ENCODE peak calls at places on chromosome 10, in five cellular contexts. W is D721Med, X is fibroblast of pulmonary artery, B is upper lobe of left lung, Z is Caco-2. K is an unnamed sample.

GRCh38 chr10:71889388-71889987 is 38.4 kb upstream of the PSAP start:
- DNase-seq in W (no peak), X (no peak), B (no peak), Z (peak), K (no peak)

GRCh38 chr10:91562839-91563581 is 69.9 kb downstream of the PPP1R3C start:
- DNase-seq in W (no peak), X (no peak), B (no peak), Z (no peak), K (no peak)

GRCh38 chr10:70106958-70107791 is 25.4 kb downstream of the AIFM2 start:
- DNase-seq in W (no peak), X (no peak), B (no peak), Z (peak), K (peak)

GRCh38 chr10:14244147-14244546 is 86.6 kb downstream of the FRMD4A start:
- DNase-seq in W (no peak), X (no peak), B (no peak), Z (peak), K (peak)

GRCh38 chr10:103845983-103846382 is 9.4 kb downstream of the SH3PXD2A start:
- DNase-seq in W (no peak), X (no peak), B (no peak), Z (no peak), K (no peak)

GRCh38 chr10:90373911-90374310 is 483.9 kb downstream of the HTR7 start:
- DNase-seq in W (no peak), X (peak), B (no peak), Z (no peak), K (no peak)

GRCh38 chr10:73875139-73875475 is 752 bp upstream of the CAMK2G start:
- DNase-seq in W (no peak), X (no peak), B (no peak), Z (no peak), K (no peak)

GRCh38 chr10:30687698-30688213 is 58.2 kb upstream of the LYZL2 start:
- DNase-seq in W (peak), X (peak), B (peak), Z (peak), K (peak)

GRCh38 chr10:72110677-72111401 is 22.5 kb upstream of the SPOCK2 start:
- DNase-seq in W (no peak), X (no peak), B (no peak), Z (no peak), K (no peak)

GRCh38 chr10:61628875-61629513 is 33.7 kb upstream of the CABCOCO1 start:
- DNase-seq in W (no peak), X (peak), B (no peak), Z (peak), K (no peak)

GRCh38 chr10:129580010-129580409 is 113.0 kb downstream of the MGMT start:
- DNase-seq in W (no peak), X (no peak), B (peak), Z (no peak), K (no peak)

GRCh38 chr10:132182591-132182990 is 4.2 kb upstream of the DPYSL4 start:
- DNase-seq in W (no peak), X (no peak), B (no peak), Z (no peak), K (no peak)

GRCh38 chr10:26367771-26368170 is 70.4 kb upstream of the APBB1IP start:
- DNase-seq in W (no peak), X (peak), B (no peak), Z (peak), K (peak)

GRCh38 chr10:122703483-122704448 is 4.1 kb upstream of the C10orf120 start:
- DNase-seq in W (peak), X (peak), B (no peak), Z (peak), K (peak)

GRCh38 chr10:113982745-113983144 is 60.9 kb upstream of the ADRB1 start:
- DNase-seq in W (no peak), X (no peak), B (no peak), Z (peak), K (no peak)

GRCh38 chr10:84783386-84783785 is 455.0 kb downstream of the CCSER2 start:
- DNase-seq in W (peak), X (peak), B (no peak), Z (peak), K (no peak)

GRCh38 chr10:73995035-73995358 is 2.9 kb upstream of the VCL start:
- DNase-seq in W (peak), X (no peak), B (no peak), Z (no peak), K (no peak)

GRCh38 chr10:22722770-22723169 is 8.4 kb upstream of the PIP4K2A start:
- DNase-seq in W (no peak), X (no peak), B (no peak), Z (no peak), K (no peak)

GRCh38 chr10:116671274-116671926 is 50.6 kb downstream of the PNLIPRP2 start:
- DNase-seq in W (no peak), X (peak), B (no peak), Z (no peak), K (no peak)

GRCh38 chr10:17744395-17744841 is 7.6 kb upstream of the TMEM236 start:
- DNase-seq in W (no peak), X (peak), B (no peak), Z (no peak), K (no peak)

GRCh38 chr10:75530337-75530736 is 98.9 kb downstream of the LRMDA start:
- DNase-seq in W (no peak), X (peak), B (no peak), Z (no peak), K (no peak)

GRCh38 chr10:73368238-73368637 is 9.6 kb upstream of the CFAP70 start:
- DNase-seq in W (no peak), X (no peak), B (no peak), Z (no peak), K (no peak)

GRCh38 chr10:24963646-24964045 is 11.2 kb upstream of the PRTFDC1 start:
- DNase-seq in W (no peak), X (no peak), B (no peak), Z (no peak), K (no peak)

GRCh38 chr10:69344591-69345244 is 66.4 kb downstream of the HK1 start:
- DNase-seq in W (no peak), X (no peak), B (no peak), Z (no peak), K (no peak)

GRCh38 chr10:89207181-89207800 is at the start of gene CH25H:
- DNase-seq in W (no peak), X (peak), B (no peak), Z (peak), K (no peak)

GRCh38 chr10:36362257-36362656 is 720.2 kb upstream of the FZD8 start:
- DNase-seq in W (no peak), X (no peak), B (no peak), Z (no peak), K (no peak)

GRCh38 chr10:114043532-114044250 is at the start of gene ADRB1:
- DNase-seq in W (peak), X (no peak), B (peak), Z (peak), K (no peak)

GRCh38 chr10:28551086-28551485 is 18.2 kb downstream of the WAC start:
- DNase-seq in W (no peak), X (no peak), B (no peak), Z (no peak), K (no peak)

GRCh38 chr10:513393-513792 is 176.1 kb downstream of the DIP2C start:
- DNase-seq in W (no peak), X (no peak), B (peak), Z (no peak), K (no peak)

GRCh38 chr10:130326954-130327353 is 190.8 kb downstream of the GLRX3 start:
- DNase-seq in W (no peak), X (no peak), B (no peak), Z (no peak), K (no peak)

GRCh38 chr10:58409956-58410610 is 24.9 kb downstream of the TFAM start:
- DNase-seq in W (no peak), X (no peak), B (no peak), Z (no peak), K (no peak)

GRCh38 chr10:114100848-114101741 is 57.4 kb downstream of the ADRB1 start:
- DNase-seq in W (no peak), X (peak), B (peak), Z (no peak), K (peak)

GRCh38 chr10:88979153-88979562 is 11.4 kb upstream of the FAS start:
- DNase-seq in W (no peak), X (peak), B (peak), Z (no peak), K (no peak)

GRCh38 chr10:78804356-78805032 is 264.3 kb upstream of the ZMIZ1 start:
- DNase-seq in W (no peak), X (no peak), B (no peak), Z (no peak), K (no peak)

GRCh38 chr10:114806572-114807391 is 14.8 kb upstream of the FHIP2A start:
- DNase-seq in W (no peak), X (no peak), B (no peak), Z (no peak), K (no peak)

GRCh38 chr10:124703778-124704427 is 40.3 kb downstream of the FAM53B start:
- DNase-seq in W (no peak), X (peak), B (no peak), Z (no peak), K (no peak)

K was measured in H1.